ENCODE peak calls at places on chromosomes 3 and 15, in ten cellular contexts. P is naive thymus-derived CD8-positive, alpha-beta T cell; Q is epithelial cell of prostate; G is AG09319; E is ecto neural progenitor cell; X is activated naive CD4-positive, alpha-beta T cell treated with anti-CD3 and anti-CD28 coated beads, Interleukin-2, amount 50 U/mL, for 72 hours; J is neural crest cell; Y is mammary epithelial cell; D is stimulated activated naive B cell treated with anti-CD40 and anti-IgM and Interleukin-4, amounts not matched to agents 10 μg/mL and 1 μg/mL and 100 μg/mL, for 72 hours; T is NCI-H1694 treated with DMSO at 0.1 percent for 48 hours. M is an unnamed sample.

GRCh38 chr3:21105784-21106183 is 645.2 kb downstream of the ZNF385D start:
- DNase-seq in P (no peak), Q (no peak), G (no peak), E (no peak), X (no peak), J (no peak), Y (no peak), D (no peak), T (no peak), M (no peak)

GRCh38 chr3:73270839-73271483 is 209.5 kb downstream of the EBLN2 start:
- DNase-seq in P (no peak), Q (no peak), G (peak), E (no peak), X (no peak), J (no peak), Y (no peak), D (no peak), T (no peak), M (no peak)

GRCh38 chr3:194872669-194872977 is 186.9 kb downstream of the FAM43A start:
- DNase-seq in P (no peak), Q (no peak), G (no peak), E (no peak), X (no peak), J (no peak), Y (peak), D (no peak), T (no peak), M (no peak)

GRCh38 chr3:22887664-22888291 is 315.3 kb upstream of the UBE2E2 start:
- DNase-seq in P (no peak), Q (peak), G (peak), E (no peak), X (no peak), J (no peak), Y (peak), D (no peak), T (no peak), M (no peak)

GRCh38 chr15:52011711-52012144 is 7.3 kb upstream of the MAPK6 start:
- DNase-seq in P (no peak), Q (no peak), G (no peak), E (no peak), X (no peak), J (no peak), Y (no peak), D (no peak), T (no peak), M (no peak)

GRCh38 chr3:27049792-27050191 is 319.4 kb downstream of the NEK10 start:
- DNase-seq in P (no peak), Q (no peak), G (no peak), E (no peak), X (no peak), J (no peak), Y (no peak), D (no peak), T (no peak), M (no peak)

GRCh38 chr3:13274125-13274873 is 145.8 kb downstream of the NUP210 start:
- DNase-seq in P (peak), Q (no peak), G (no peak), E (no peak), X (no peak), J (no peak), Y (no peak), D (no peak), T (no peak), M (no peak)

GRCh38 chr15:82648257-82649103 is 1.3 kb upstream of the CPEB1 start:
- DNase-seq in P (no peak), Q (no peak), G (no peak), E (no peak), X (no peak), J (no peak), Y (no peak), D (no peak), T (no peak), M (no peak)

GRCh38 chr15:55348281-55348778 is 29.3 kb downstream of the PIGB start:
- DNase-seq in P (no peak), Q (no peak), G (no peak), E (no peak), X (no peak), J (no peak), Y (no peak), D (no peak), T (no peak), M (no peak)

GRCh38 chr3:114608293-114608692 is 314.5 kb downstream of the TIGIT start:
- DNase-seq in P (no peak), Q (no peak), G (no peak), E (no peak), X (no peak), J (no peak), Y (peak), D (no peak), T (no peak), M (no peak)

GRCh38 chr15:51982013-51982769 is 10.6 kb upstream of the LEO1 start:
- DNase-seq in P (no peak), Q (no peak), G (peak), E (no peak), X (peak), J (no peak), Y (peak), D (no peak), T (peak), M (peak)

GRCh38 chr3:179743913-179744312 is 91.1 kb downstream of the USP13 start:
- DNase-seq in P (no peak), Q (no peak), G (no peak), E (no peak), X (no peak), J (no peak), Y (no peak), D (no peak), T (no peak), M (no peak)

GRCh38 chr15:100340721-100341661 is 784 bp downstream of the ADAMTS17 start:
- DNase-seq in P (no peak), Q (no peak), G (no peak), E (peak), X (no peak), J (no peak), Y (no peak), D (no peak), T (no peak), M (no peak)

GRCh38 chr3:126361211-126361610 is 4.0 kb upstream of the KLF15 start:
- DNase-seq in P (peak), Q (no peak), G (no peak), E (no peak), X (no peak), J (no peak), Y (no peak), D (no peak), T (no peak), M (no peak)

GRCh38 chr3:189092547-189092946 is 79.2 kb upstream of the TPRG1 start:
- DNase-seq in P (no peak), Q (no peak), G (no peak), E (no peak), X (no peak), J (no peak), Y (no peak), D (no peak), T (no peak), M (no peak)

GRCh38 chr3:63595221-63595620 is 57.3 kb upstream of the SNTN start:
- DNase-seq in P (no peak), Q (no peak), G (no peak), E (no peak), X (no peak), J (no peak), Y (no peak), D (no peak), T (no peak), M (no peak)

GRCh38 chr15:33086500-33087141 is 107.9 kb downstream of the FMN1 start:
- DNase-seq in P (no peak), Q (no peak), G (peak), E (no peak), X (no peak), J (no peak), Y (peak), D (no peak), T (no peak), M (no peak)

GRCh38 chr3:141393151-141394076 is 25.1 kb downstream of the ZBTB38 start:
- DNase-seq in P (no peak), Q (no peak), G (peak), E (peak), X (no peak), J (peak), Y (no peak), D (no peak), T (no peak), M (no peak)

GRCh38 chr3:16513141-16514020 is at the start of gene RFTN1:
- DNase-seq in P (peak), Q (no peak), G (no peak), E (peak), X (peak), J (peak), Y (peak), D (peak), T (no peak), M (no peak)

GRCh38 chr3:138332472-138333073 is 2.9 kb upstream of the NME9 start:
- DNase-seq in P (no peak), Q (no peak), G (no peak), E (no peak), X (no peak), J (no peak), Y (no peak), D (no peak), T (peak), M (no peak)

GRCh38 chr3:46847744-46848143 is 15.5 kb downstream of the MYL3 start:
- DNase-seq in P (no peak), Q (no peak), G (no peak), E (no peak), X (no peak), J (no peak), Y (no peak), D (no peak), T (no peak), M (no peak)

GRCh38 chr15:68272797-68273271 is 4.7 kb upstream of the FEM1B start:
- DNase-seq in P (no peak), Q (peak), G (no peak), E (no peak), X (no peak), J (no peak), Y (peak), D (no peak), T (no peak), M (no peak)

GRCh38 chr3:99330281-99330680 is 308.1 kb upstream of the COL8A1 start:
- DNase-seq in P (no peak), Q (no peak), G (no peak), E (no peak), X (no peak), J (no peak), Y (no peak), D (no peak), T (no peak), M (no peak)

GRCh38 chr3:9602620-9603019 is 46.7 kb upstream of the MTMR14 start:
- DNase-seq in P (no peak), Q (no peak), G (no peak), E (no peak), X (no peak), J (no peak), Y (no peak), D (no peak), T (no peak), M (no peak)

GRCh38 chr15:89184367-89184766 is 37.0 kb downstream of the RLBP1 start:
- DNase-seq in P (no peak), Q (no peak), G (no peak), E (no peak), X (peak), J (no peak), Y (no peak), D (no peak), T (no peak), M (no peak)

M was measured in posterior cingulate gyrus.